ENCODE peak calls at places on chromosomes 3 and 15, in ten cellular contexts. I, Q, Z, A, E, S, D, V, N and J are unnamed samples.

GRCh38 chr3:146308682-146309081 is 57.8 kb upstream of the PLSCR4 start:
- DNase-seq in Q (no peak), V (no peak), E (peak), N (no peak), D (no peak), Z (no peak), I (peak), A (no peak), S (peak), J (no peak)

GRCh38 chr3:75260-75659 is 121.3 kb upstream of the CHL1 start:
- DNase-seq in N (no peak), A (no peak), I (no peak), V (no peak), E (no peak), Q (no peak), D (no peak), Z (no peak), S (no peak), J (no peak)

GRCh38 chr3:182592747-182593146 is 200.6 kb upstream of the ATP11B start:
- DNase-seq in I (no peak), V (no peak), E (no peak), Q (no peak), N (no peak), Z (no peak), D (no peak), A (no peak), S (no peak), J (no peak)

GRCh38 chr3:186976802-186977201 is 46.5 kb downstream of the ST6GAL1 start:
- DNase-seq in A (no peak), E (no peak), Z (no peak), I (no peak), Q (no peak), V (no peak), S (no peak), N (no peak), D (no peak), J (no peak)

GRCh38 chr3:176663376-176663775 is 533.9 kb downstream of the TBL1XR1 start:
- DNase-seq in D (peak), N (no peak), Z (no peak), I (peak), A (no peak), Q (no peak), S (no peak), V (no peak), E (peak), J (no peak)

GRCh38 chr3:52685285-52685704 is 418 bp downstream of the PBRM1 start:
- DNase-seq in V (peak), A (peak), D (no peak), E (no peak), I (no peak), Q (peak), N (peak), Z (peak), S (peak), J (no peak)

GRCh38 chr15:72220678-72221077 is 10.3 kb downstream of the PKM start:
- DNase-seq in Q (no peak), S (no peak), V (no peak), N (no peak), I (no peak), A (no peak), E (peak), D (no peak), Z (no peak), J (no peak)

GRCh38 chr15:82585072-82585471 is 44.8 kb upstream of the RPS17 start:
- DNase-seq in I (peak), S (no peak), A (no peak), E (peak), Z (no peak), N (no peak), Q (no peak), V (no peak), D (peak), J (no peak)